ENCODE peak calls at places on chromosomes 16 and 17, in six cellular contexts. X is psoas muscle; G is thoracic aorta; J is AG04450; N is CD8-positive, alpha-beta memory T cell; D is body of pancreas. W is an unnamed sample.

GRCh38 chr16:1439058-1439698 is 5.2 kb downstream of the CCDC154 start:
- DNase-seq in D (no peak), X (no peak), N (no peak), J (no peak), G (no peak), W (no peak)

GRCh38 chr16:18024566-18024965 is 312.0 kb downstream of the NPIPA8 start:
- DNase-seq in G (no peak), J (no peak), D (no peak), N (no peak), X (no peak), W (no peak)

GRCh38 chr16:46747777-46748651 is at the start of gene MYLK3:
- DNase-seq in D (no peak), J (no peak), N (no peak), X (no peak), G (no peak), W (no peak)

GRCh38 chr17:43840814-43841213 is 6.2 kb upstream of the CD300LG start:
- DNase-seq in D (no peak), X (no peak), N (no peak), J (no peak), G (no peak), W (no peak)

GRCh38 chr17:57138956-57139576 is 54.0 kb downstream of the AKAP1 start:
- DNase-seq in G (no peak), N (no peak), J (no peak), D (no peak), X (no peak), W (no peak)

GRCh38 chr17:56995776-56996175 is 17.8 kb downstream of the SCPEP1 start:
- DNase-seq in G (no peak), X (no peak), D (no peak), N (no peak), J (no peak), W (no peak)

GRCh38 chr17:35713069-35713728 is 18.2 kb upstream of the RASL10B start:
- DNase-seq in D (peak; percentile 71), J (peak; percentile 53), X (no peak), N (no peak), G (peak; percentile 62), W (peak; percentile 38)

GRCh38 chr17:2549392-2550211 is 37.9 kb upstream of the METTL16 start:
- DNase-seq in G (no peak), X (no peak), N (no peak), J (no peak), D (no peak), W (no peak)

GRCh38 chr16:2089676-2090480 is 42.1 kb downstream of the TSC2 start:
- DNase-seq in G (no peak), N (no peak), D (no peak), X (no peak), J (no peak), W (no peak)

GRCh38 chr16:2082171-2082982 is 34.6 kb downstream of the TSC2 start:
- DNase-seq in J (no peak), N (no peak), D (peak; percentile 96), G (no peak), X (no peak), W (no peak)

GRCh38 chr17:75511610-75512575 is 3.4 kb downstream of the CASKIN2 start:
- DNase-seq in J (no peak), X (no peak), G (no peak), D (peak; percentile 58), N (no peak), W (no peak)

GRCh38 chr17:74712756-74713155 is at the start of gene CD300LF:
- DNase-seq in X (no peak), G (no peak), D (peak; percentile 51), J (no peak), N (no peak), W (no peak)

GRCh38 chr16:68298907-68299515 is 11.7 kb downstream of the SLC7A6OS start:
- DNase-seq in X (peak; percentile 83), N (no peak), J (no peak), G (no peak), D (peak; percentile 23), W (no peak)

DNA sequence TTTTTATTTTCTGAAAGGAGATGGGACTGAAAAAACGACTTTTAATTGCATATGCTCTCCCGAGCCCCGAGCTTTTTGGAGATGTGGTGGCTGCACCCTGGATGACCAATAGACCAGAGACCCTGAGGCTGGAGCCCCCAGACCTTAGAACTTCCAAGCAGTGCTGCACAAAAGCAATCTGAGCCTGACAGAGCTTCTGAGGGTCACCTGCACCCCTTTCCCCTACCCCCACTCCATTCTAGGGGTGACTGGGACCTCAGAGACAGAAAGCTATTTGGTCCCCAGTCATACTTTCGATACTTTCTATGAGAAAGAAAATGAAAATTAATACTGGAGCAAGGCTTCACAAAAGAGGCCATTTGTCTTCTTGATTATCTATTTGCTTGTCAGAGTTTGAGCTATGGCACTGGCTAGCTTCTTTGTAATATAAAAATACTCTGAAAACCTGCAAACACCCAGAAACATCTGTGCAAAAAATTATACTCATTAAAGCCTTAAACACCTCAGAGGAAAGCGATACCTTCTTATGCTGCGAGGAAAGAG is 3.6 kb downstream of the HOXB4 start:
- DNase-seq in N (no peak), X (no peak), G (no peak), J (no peak), D (no peak), W (no peak)
- H3K27me3 ChIP-seq in N (peaks cover 14% of the 10 kb centered on the region), X (peaks cover 23% of the 10 kb centered on the region), G (no peaks in the 10 kb centered on the region), J (no peaks in the 10 kb centered on the region), D (no peaks in the 10 kb centered on the region), W (no peaks in the 10 kb centered on the region)

DNA sequence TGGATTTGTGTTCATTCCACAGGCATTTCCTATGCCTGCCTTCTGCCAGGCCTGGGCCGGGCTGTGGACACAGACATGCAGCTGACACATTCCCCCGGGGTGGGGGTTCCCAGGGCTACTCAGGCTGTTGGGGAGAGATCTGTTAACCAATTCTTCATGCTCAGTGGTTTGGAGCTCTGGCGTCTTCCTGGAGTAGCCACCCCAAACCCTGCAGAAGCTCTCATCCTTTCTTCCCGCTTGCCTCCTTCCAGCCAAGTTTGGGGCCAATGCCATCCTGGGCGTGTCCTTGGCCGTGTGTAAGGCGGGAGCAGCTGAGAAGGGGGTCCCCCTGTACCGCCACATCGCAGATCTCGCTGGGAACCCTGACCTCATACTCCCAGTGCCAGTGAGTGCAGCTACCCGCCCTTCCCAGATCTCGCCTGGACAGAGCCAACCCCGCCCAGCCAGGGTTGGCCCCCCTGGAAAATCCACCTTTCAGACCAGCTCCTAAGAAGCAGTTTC is 2.6 kb downstream of the ENO3 start:
- DNase-seq in J (no peak), G (no peak), N (no peak), D (no peak), X (peak; percentile 66), W (no peak)
- H3K4me3 ChIP-seq in J (no peak overlapping the region), G (no peak overlapping the region), N (no peak overlapping the region), D (no peak overlapping the region), X (peak overlapping the region; percentile 97), W (no peak overlapping the region)

GRCh38 chr17:48730240-48730550 is 1.6 kb upstream of the HOXB13 start:
- DNase-seq in X (no peak), G (no peak), D (no peak), N (no peak), J (no peak), W (no peak)

GRCh38 chr17:48732688-48733629 is 4.4 kb upstream of the HOXB13 start:
- DNase-seq in D (no peak), X (no peak), J (no peak), G (no peak), N (no peak), W (no peak)

GRCh38 chr17:48733632-48734327 is 5.2 kb upstream of the HOXB13 start:
- DNase-seq in X (no peak), G (no peak), J (no peak), N (no peak), D (no peak), W (no peak)

GRCh38 chr17:48729335-48730239 is 1.0 kb upstream of the HOXB13 start:
- DNase-seq in D (no peak), G (no peak), X (no peak), J (no peak), N (no peak), W (no peak)

DNA sequence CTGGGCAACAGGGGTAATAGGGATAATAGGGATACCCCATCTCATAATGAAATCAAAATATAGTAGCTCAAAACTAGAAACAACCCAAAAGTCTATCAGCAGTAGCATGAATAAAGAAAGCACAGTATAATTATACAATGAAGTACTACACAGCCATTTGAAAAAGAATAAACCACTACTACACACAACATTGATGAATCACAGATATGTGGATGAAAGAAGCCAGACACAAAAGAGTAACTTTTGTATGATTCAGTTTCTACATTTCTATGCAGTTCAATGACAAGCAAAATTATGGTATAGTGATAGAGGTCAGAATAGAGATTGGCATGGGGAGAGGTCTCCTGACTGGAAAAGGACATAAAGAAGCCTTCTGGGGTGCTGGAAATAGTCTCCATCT is 2.8 kb upstream of the HOXB13 start:
- DNase-seq in D (no peak), N (no peak), G (no peak), X (no peak), J (no peak), W (no peak)
- H3K27me3 ChIP-seq in D (no peaks in the 10 kb centered on the region), N (peaks cover 96% of the 10 kb centered on the region), G (peaks cover 35% of the 10 kb centered on the region), X (peaks cover 47% of the 10 kb centered on the region), J (peaks cover 96% of the 10 kb centered on the region), W (peaks cover 94% of the 10 kb centered on the region)

DNA sequence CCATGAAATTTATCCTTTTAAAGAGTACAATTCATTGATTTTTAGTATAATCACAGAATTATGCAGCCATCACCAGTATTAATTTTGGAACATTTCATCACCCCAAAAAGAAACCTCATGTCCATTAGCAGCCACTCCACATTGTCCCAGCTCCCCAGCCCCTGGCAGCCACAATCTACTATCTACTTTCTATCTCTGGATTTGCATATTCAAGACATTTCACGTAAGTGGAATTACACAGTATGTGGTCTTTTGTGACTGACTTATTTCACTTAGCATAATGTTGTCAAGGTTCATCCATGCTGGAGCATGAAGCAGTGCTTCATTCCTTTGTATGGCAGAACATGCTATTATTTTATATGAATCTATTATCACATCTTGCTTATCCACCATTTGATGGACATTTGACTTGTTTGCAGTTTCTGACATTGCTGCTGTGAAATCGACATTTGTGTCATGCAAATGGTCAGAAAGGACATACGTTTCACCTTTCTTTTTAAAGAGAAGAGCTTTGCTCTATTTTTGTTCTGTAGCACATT is 10.7 kb downstream of the METTL9 start:
- DNase-seq in X (no peak), G (no peak), D (no peak), J (no peak), N (no peak), W (no peak)
- H3K4me3 ChIP-seq in X (no peak overlapping the region), G (no peak overlapping the region), D (no peak overlapping the region), J (no peak overlapping the region), N (no peak overlapping the region), W (no peak overlapping the region)

GRCh38 chr17:79619636-79620206 is 8.9 kb upstream of the RBFOX3 start:
- DNase-seq in X (peak; percentile 28), G (no peak), D (no peak), N (no peak), J (no peak), W (no peak)
- H3K27me3 ChIP-seq in X (peaks cover 8% of the 10 kb centered on the region), G (no peaks in the 10 kb centered on the region), D (no peaks in the 10 kb centered on the region), N (no peaks in the 10 kb centered on the region), J (peaks cover 25% of the 10 kb centered on the region), W (peaks cover 27% of the 10 kb centered on the region)

DNA sequence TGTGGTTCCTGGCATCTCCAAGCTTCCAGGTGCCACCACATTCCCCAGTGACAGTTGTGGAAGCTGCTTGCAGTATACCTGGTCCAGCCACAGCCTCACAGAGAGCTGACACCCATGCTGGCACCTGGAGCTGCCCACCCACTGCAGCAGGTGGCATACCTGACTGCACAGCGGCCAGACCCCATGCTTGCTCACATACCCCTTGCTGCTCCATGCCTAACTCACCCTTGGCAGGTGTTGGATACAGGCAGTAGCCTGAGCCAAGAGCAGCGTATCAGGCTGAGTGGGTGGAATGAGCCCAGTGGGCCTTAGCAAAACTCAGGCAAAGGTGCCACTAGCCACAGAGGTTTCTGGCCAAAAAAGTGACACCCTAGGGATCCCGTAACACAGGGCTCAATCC is 232.3 kb downstream of the CEP112 start:
- DNase-seq in J (no peak), X (no peak), G (no peak), N (no peak), D (no peak), W (no peak)
- H3K4me3 ChIP-seq in J (no peak overlapping the region), X (no peak overlapping the region), G (no peak overlapping the region), N (no peak overlapping the region), D (no peak overlapping the region), W (no peak overlapping the region)

W was measured in kidney epithelial cell.